ENCODE peak calls at places on chromosomes 13 and 19, in eight cellular contexts. U is CD8-positive, alpha-beta T cell; L is hepatocyte; S is transverse colon; K is aorta; R is sigmoid colon; Q is vagina; X is tibial nerve. D is an unnamed sample.

GRCh38 chr13:21371011-21371410 is 88.1 kb downstream of the ZDHHC20 start:
- DNase-seq in U (no peak), L (no peak), S (no peak), K (no peak), R (no peak), Q (no peak), X (no peak), D (no peak)

GRCh38 chr19:44960906-44961734 is 5.9 kb downstream of the CLPTM1 start:
- DNase-seq in U (no peak), L (no peak), S (peak; percentile 17), K (no peak), R (no peak), Q (no peak), X (no peak), D (no peak)

GRCh38 chr13:31896427-31896826 is 135.1 kb upstream of the FRY start:
- DNase-seq in U (no peak), L (no peak), S (no peak), K (no peak), R (no peak), Q (no peak), X (peak; percentile 20), D (peak; percentile 18)

GRCh38 chr19:2329528-2329927 is 1.0 kb downstream of the SPPL2B start:
- DNase-seq in U (no peak), L (no peak), S (no peak), K (no peak), R (no peak), Q (no peak), X (no peak), D (no peak)

GRCh38 chr19:44576843-44577565 is 36.4 kb upstream of the IGSF23 start:
- DNase-seq in U (no peak), L (peak; percentile 84), S (peak; percentile 57), K (no peak), R (no peak), Q (no peak), X (no peak), D (no peak)

GRCh38 chr19:7561229-7561806 is 25.8 kb downstream of the PNPLA6 start:
- DNase-seq in U (no peak), L (no peak), S (no peak), K (no peak), R (no peak), Q (no peak), X (no peak), D (no peak)

GRCh38 chr13:96052655-96053002 is 572 bp downstream of the UGGT2 start:
- DNase-seq in U (no peak), L (peak; percentile 70), S (no peak), K (no peak), R (no peak), Q (no peak), X (no peak), D (no peak)

GRCh38 chr19:10418281-10419199 is 1.8 kb upstream of the PDE4A start:
- DNase-seq in U (no peak), L (peak; percentile 17), S (no peak), K (no peak), R (no peak), Q (no peak), X (no peak), D (no peak)

GRCh38 chr19:3544742-3545668 is 6.0 kb downstream of the TEKTIP1 start:
- DNase-seq in U (peak; percentile 89), L (peak; percentile 58), S (peak; percentile 80), K (peak; percentile 81), R (peak; percentile 82), Q (no peak), X (peak; percentile 74), D (peak; percentile 92)

GRCh38 chr13:99154064-99154463 is 46.6 kb upstream of the UBAC2 start:
- DNase-seq in U (no peak), L (no peak), S (no peak), K (no peak), R (no peak), Q (no peak), X (no peak), D (no peak)

GRCh38 chr13:40494513-40494912 is 171.9 kb downstream of the FOXO1 start:
- DNase-seq in U (no peak), L (no peak), S (no peak), K (no peak), R (no peak), Q (no peak), X (no peak), D (no peak)

GRCh38 chr13:85028035-85028434 is 771.2 kb downstream of the SLITRK6 start:
- DNase-seq in U (no peak), L (no peak), S (no peak), K (no peak), R (no peak), Q (no peak), X (no peak), D (no peak)

GRCh38 chr13:38394777-38395504 is 45.3 kb downstream of the UFM1 start:
- DNase-seq in U (no peak), L (peak; percentile 31), S (no peak), K (no peak), R (no peak), Q (no peak), X (no peak), D (no peak)

GRCh38 chr13:41648314-41648935 is 191.1 kb downstream of the RGCC start:
- DNase-seq in U (no peak), L (peak; percentile 17), S (no peak), K (no peak), R (no peak), Q (no peak), X (no peak), D (no peak)

GRCh38 chr13:39410089-39410901 is 192.7 kb downstream of the LHFPL6 start:
- DNase-seq in U (no peak), L (no peak), S (no peak), K (no peak), R (no peak), Q (no peak), X (no peak), D (no peak)

GRCh38 chr13:55029280-55029679 is 2000.7 kb downstream of the OLFM4 start:
- DNase-seq in U (no peak), L (no peak), S (no peak), K (no peak), R (no peak), Q (no peak), X (no peak), D (no peak)

GRCh38 chr13:56909896-56910600 is 230.7 kb upstream of the PRR20A start:
- DNase-seq in U (no peak), L (no peak), S (no peak), K (no peak), R (no peak), Q (no peak), X (no peak), D (no peak)

GRCh38 chr13:60019119-60019993 is 144.4 kb downstream of the DIAPH3 start:
- DNase-seq in U (no peak), L (no peak), S (no peak), K (no peak), R (no peak), Q (no peak), X (no peak), D (no peak)

GRCh38 chr13:25046985-25047660 is 48.8 kb upstream of the PABPC3 start:
- DNase-seq in U (no peak), L (peak; percentile 43), S (no peak), K (no peak), R (no peak), Q (no peak), X (no peak), D (no peak)

GRCh38 chr13:99663185-99663825 is 162.0 kb downstream of the TM9SF2 start:
- DNase-seq in U (no peak), L (no peak), S (no peak), K (no peak), R (no peak), Q (no peak), X (no peak), D (no peak)

GRCh38 chr19:47369923-47370625 is 21.0 kb downstream of the DHX34 start:
- DNase-seq in U (no peak), L (peak; percentile 35), S (no peak), K (no peak), R (no peak), Q (no peak), X (no peak), D (no peak)

GRCh38 chr19:8811315-8812172 is 20.6 kb downstream of the ZNF558 start:
- DNase-seq in U (no peak), L (no peak), S (no peak), K (no peak), R (no peak), Q (peak; percentile 1), X (no peak), D (no peak)
- H3K4me3 ChIP-seq in U (peak overlapping the region; percentile 1), L (no peak overlapping the region), S (no peak overlapping the region), K (no peak overlapping the region), R (no peak overlapping the region), Q (no peak overlapping the region), X (no peak overlapping the region), D (no peak overlapping the region)

GRCh38 chr19:38743394-38744297 is 628 bp downstream of the CAPN12 start:
- DNase-seq in U (no peak), L (peak; percentile 22), S (no peak), K (no peak), R (peak; percentile 64), Q (no peak), X (no peak), D (peak; percentile 56)
- H3K27ac ChIP-seq in U (no peak overlapping the region), L (no peak overlapping the region), S (no peak overlapping the region), K (no peak overlapping the region), R (no peak overlapping the region), Q (no peak overlapping the region), X (no peak overlapping the region), D (no peak overlapping the region)

GRCh38 chr19:13875824-13876223 is 1.1 kb upstream of the NANOS3 start:
- DNase-seq in U (no peak), L (peak; percentile 1), S (no peak), K (no peak), R (no peak), Q (no peak), X (no peak), D (no peak)
- H3K27me3 ChIP-seq in U (no peaks in the 10 kb centered on the region), L (no peaks in the 10 kb centered on the region), S (no peaks in the 10 kb centered on the region), K (no peaks in the 10 kb centered on the region), R (peaks cover 10% of the 10 kb centered on the region), Q (no peaks in the 10 kb centered on the region), X (no peaks in the 10 kb centered on the region), D (no peaks in the 10 kb centered on the region)

GRCh38 chr13:104843328-104843727 is 1692.1 kb downstream of the EFNB2 start:
- DNase-seq in U (no peak), L (no peak), S (no peak), K (no peak), R (no peak), Q (no peak), X (no peak), D (no peak)
- H3K4me3 ChIP-seq in U (no peak overlapping the region), L (no peak overlapping the region), S (no peak overlapping the region), K (no peak overlapping the region), R (no peak overlapping the region), Q (no peak overlapping the region), X (no peak overlapping the region), D (no peak overlapping the region)

DNA sequence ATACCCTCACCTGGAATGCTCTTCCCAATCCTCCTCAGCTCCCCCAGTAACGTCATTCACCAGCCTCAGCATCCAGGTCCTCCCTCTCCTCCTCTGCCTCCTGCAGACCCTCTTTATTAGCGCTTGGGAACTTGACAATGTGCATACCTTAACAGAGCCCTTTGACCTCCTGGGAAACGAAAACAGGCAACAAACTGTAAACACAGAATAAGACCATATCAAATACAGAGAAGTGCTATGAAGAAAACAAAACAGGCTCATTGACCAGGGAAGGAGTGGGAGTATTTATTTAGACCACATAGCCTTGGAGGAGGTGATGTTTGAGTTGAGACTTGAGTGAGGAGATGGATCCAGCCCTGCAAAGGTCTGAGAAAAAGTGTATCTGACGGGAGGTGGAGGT is 107.9 kb upstream of the SLC7A1 start:
- DNase-seq in U (no peak), L (no peak), S (no peak), K (no peak), R (no peak), Q (no peak), X (no peak), D (no peak)
- H3K27ac ChIP-seq in U (no peak overlapping the region), L (no peak overlapping the region), S (no peak overlapping the region), K (no peak overlapping the region), R (no peak overlapping the region), Q (no peak overlapping the region), X (no peak overlapping the region), D (no peak overlapping the region)

GRCh38 chr13:27907139-27907787 is 12.5 kb upstream of the PDX1 start:
- DNase-seq in U (no peak), L (no peak), S (no peak), K (no peak), R (no peak), Q (no peak), X (no peak), D (no peak)
- H3K27me3 ChIP-seq in U (no peaks in the 10 kb centered on the region), L (peaks cover 24% of the 10 kb centered on the region), S (peaks cover 71% of the 10 kb centered on the region), K (no peaks in the 10 kb centered on the region), R (peaks cover 86% of the 10 kb centered on the region), Q (no peaks in the 10 kb centered on the region), X (no peaks in the 10 kb centered on the region), D (peaks cover 6% of the 10 kb centered on the region)